ENCODE peak calls at places on chromosomes 4 and X, in nine cellular contexts. One of them, this sample, is unnamed.

GRCh38 chrX:9357500-9358139 is 107.2 kb upstream of the TBL1X start:
- DNase-seq in stimulated activated naive B cell treated with anti-CD40 and anti-IgM and Interleukin-4, amounts not matched to agents 10 μg/mL and 1 μg/mL and 100 μg/mL, for 72 hours: no peak
- DNase-seq in GM10248: no peak
- DNase-seq in nephron progenitor cell: no peak
- DNase-seq in activated T-helper 1 cell treated with anti-CD3 and anti-CD28 coated beads, Interleukin-12 subunit alpha, Interleukin-12 subunit beta, Interleukin-2, Interleukin-4 antibody, amounts not matched to agents 30 ng/mL and 10 ng/mL and 1 ng/mL, durations not matched to agents 14 hours and 24 hours and 36 hours: no peak
- DNase-seq in mucosa of gallbladder: no peak
- DNase-seq in kidney tubule cell: no peak
- DNase-seq in cardiac fibroblast: no peak
- DNase-seq in activated CD4-positive, alpha-beta T cell treated with anti-CD3 and anti-CD28 coated beads for 1 hour: no peak
- DNase-seq in this sample: no peak

GRCh38 chr4:184104419-184105101 is 113.1 kb downstream of the ENPP6 start:
- DNase-seq in GM10248: no peak
- DNase-seq in mucosa of gallbladder: peak
- DNase-seq in kidney tubule cell: peak
- DNase-seq in activated T-helper 1 cell treated with anti-CD3 and anti-CD28 coated beads, Interleukin-12 subunit alpha, Interleukin-12 subunit beta, Interleukin-2, Interleukin-4 antibody, amounts not matched to agents 30 ng/mL and 10 ng/mL and 1 ng/mL, durations not matched to agents 14 hours and 24 hours and 36 hours: no peak
- DNase-seq in cardiac fibroblast: no peak
- DNase-seq in nephron progenitor cell: no peak
- DNase-seq in stimulated activated naive B cell treated with anti-CD40 and anti-IgM and Interleukin-4, amounts not matched to agents 10 μg/mL and 1 μg/mL and 100 μg/mL, for 72 hours: no peak
- DNase-seq in activated CD4-positive, alpha-beta T cell treated with anti-CD3 and anti-CD28 coated beads for 1 hour: no peak
- DNase-seq in this sample: no peak

GRCh38 chr4:169033660-169034059 is 23.6 kb upstream of the CBR4 start:
- DNase-seq in kidney tubule cell: no peak
- DNase-seq in activated T-helper 1 cell treated with anti-CD3 and anti-CD28 coated beads, Interleukin-12 subunit alpha, Interleukin-12 subunit beta, Interleukin-2, Interleukin-4 antibody, amounts not matched to agents 30 ng/mL and 10 ng/mL and 1 ng/mL, durations not matched to agents 14 hours and 24 hours and 36 hours: no peak
- DNase-seq in GM10248: no peak
- DNase-seq in cardiac fibroblast: peak
- DNase-seq in mucosa of gallbladder: no peak
- DNase-seq in activated CD4-positive, alpha-beta T cell treated with anti-CD3 and anti-CD28 coated beads for 1 hour: no peak
- DNase-seq in nephron progenitor cell: no peak
- DNase-seq in stimulated activated naive B cell treated with anti-CD40 and anti-IgM and Interleukin-4, amounts not matched to agents 10 μg/mL and 1 μg/mL and 100 μg/mL, for 72 hours: no peak
- DNase-seq in this sample: no peak

GRCh38 chrX:39162322-39162721 is 361.1 kb downstream of the MID1IP1 start:
- DNase-seq in stimulated activated naive B cell treated with anti-CD40 and anti-IgM and Interleukin-4, amounts not matched to agents 10 μg/mL and 1 μg/mL and 100 μg/mL, for 72 hours: no peak
- DNase-seq in GM10248: peak
- DNase-seq in nephron progenitor cell: peak
- DNase-seq in activated CD4-positive, alpha-beta T cell treated with anti-CD3 and anti-CD28 coated beads for 1 hour: peak
- DNase-seq in kidney tubule cell: no peak
- DNase-seq in mucosa of gallbladder: no peak
- DNase-seq in cardiac fibroblast: no peak
- DNase-seq in activated T-helper 1 cell treated with anti-CD3 and anti-CD28 coated beads, Interleukin-12 subunit alpha, Interleukin-12 subunit beta, Interleukin-2, Interleukin-4 antibody, amounts not matched to agents 30 ng/mL and 10 ng/mL and 1 ng/mL, durations not matched to agents 14 hours and 24 hours and 36 hours: no peak
- DNase-seq in this sample: no peak

GRCh38 chrX:151543706-151544105 is 19.8 kb upstream of the PASD1 start:
- DNase-seq in mucosa of gallbladder: no peak
- DNase-seq in activated CD4-positive, alpha-beta T cell treated with anti-CD3 and anti-CD28 coated beads for 1 hour: no peak
- DNase-seq in activated T-helper 1 cell treated with anti-CD3 and anti-CD28 coated beads, Interleukin-12 subunit alpha, Interleukin-12 subunit beta, Interleukin-2, Interleukin-4 antibody, amounts not matched to agents 30 ng/mL and 10 ng/mL and 1 ng/mL, durations not matched to agents 14 hours and 24 hours and 36 hours: no peak
- DNase-seq in nephron progenitor cell: no peak
- DNase-seq in cardiac fibroblast: no peak
- DNase-seq in kidney tubule cell: no peak
- DNase-seq in GM10248: no peak
- DNase-seq in stimulated activated naive B cell treated with anti-CD40 and anti-IgM and Interleukin-4, amounts not matched to agents 10 μg/mL and 1 μg/mL and 100 μg/mL, for 72 hours: no peak
- DNase-seq in this sample: no peak

GRCh38 chrX:29841750-29842149 is 373.6 kb upstream of the MAGEB2 start:
- DNase-seq in nephron progenitor cell: no peak
- DNase-seq in activated T-helper 1 cell treated with anti-CD3 and anti-CD28 coated beads, Interleukin-12 subunit alpha, Interleukin-12 subunit beta, Interleukin-2, Interleukin-4 antibody, amounts not matched to agents 30 ng/mL and 10 ng/mL and 1 ng/mL, durations not matched to agents 14 hours and 24 hours and 36 hours: no peak
- DNase-seq in stimulated activated naive B cell treated with anti-CD40 and anti-IgM and Interleukin-4, amounts not matched to agents 10 μg/mL and 1 μg/mL and 100 μg/mL, for 72 hours: peak
- DNase-seq in mucosa of gallbladder: no peak
- DNase-seq in GM10248: no peak
- DNase-seq in cardiac fibroblast: peak
- DNase-seq in activated CD4-positive, alpha-beta T cell treated with anti-CD3 and anti-CD28 coated beads for 1 hour: no peak
- DNase-seq in kidney tubule cell: no peak
- DNase-seq in this sample: no peak

GRCh38 chr4:81635747-81636146 is 164.0 kb upstream of the RASGEF1B start:
- DNase-seq in mucosa of gallbladder: peak
- DNase-seq in nephron progenitor cell: no peak
- DNase-seq in activated CD4-positive, alpha-beta T cell treated with anti-CD3 and anti-CD28 coated beads for 1 hour: no peak
- DNase-seq in activated T-helper 1 cell treated with anti-CD3 and anti-CD28 coated beads, Interleukin-12 subunit alpha, Interleukin-12 subunit beta, Interleukin-2, Interleukin-4 antibody, amounts not matched to agents 30 ng/mL and 10 ng/mL and 1 ng/mL, durations not matched to agents 14 hours and 24 hours and 36 hours: no peak
- DNase-seq in kidney tubule cell: peak
- DNase-seq in GM10248: peak
- DNase-seq in cardiac fibroblast: no peak
- DNase-seq in stimulated activated naive B cell treated with anti-CD40 and anti-IgM and Interleukin-4, amounts not matched to agents 10 μg/mL and 1 μg/mL and 100 μg/mL, for 72 hours: peak
- DNase-seq in this sample: peak

GRCh38 chr4:39855909-39856512 is 121.7 kb downstream of the PDS5A start:
- DNase-seq in kidney tubule cell: peak
- DNase-seq in stimulated activated naive B cell treated with anti-CD40 and anti-IgM and Interleukin-4, amounts not matched to agents 10 μg/mL and 1 μg/mL and 100 μg/mL, for 72 hours: no peak
- DNase-seq in cardiac fibroblast: peak
- DNase-seq in mucosa of gallbladder: no peak
- DNase-seq in GM10248: no peak
- DNase-seq in activated T-helper 1 cell treated with anti-CD3 and anti-CD28 coated beads, Interleukin-12 subunit alpha, Interleukin-12 subunit beta, Interleukin-2, Interleukin-4 antibody, amounts not matched to agents 30 ng/mL and 10 ng/mL and 1 ng/mL, durations not matched to agents 14 hours and 24 hours and 36 hours: no peak
- DNase-seq in activated CD4-positive, alpha-beta T cell treated with anti-CD3 and anti-CD28 coated beads for 1 hour: no peak
- DNase-seq in nephron progenitor cell: no peak
- DNase-seq in this sample: no peak

GRCh38 chr4:7911044-7911578 is 28.6 kb downstream of the AFAP1 start:
- DNase-seq in GM10248: no peak
- DNase-seq in activated CD4-positive, alpha-beta T cell treated with anti-CD3 and anti-CD28 coated beads for 1 hour: no peak
- DNase-seq in activated T-helper 1 cell treated with anti-CD3 and anti-CD28 coated beads, Interleukin-12 subunit alpha, Interleukin-12 subunit beta, Interleukin-2, Interleukin-4 antibody, amounts not matched to agents 30 ng/mL and 10 ng/mL and 1 ng/mL, durations not matched to agents 14 hours and 24 hours and 36 hours: no peak
- DNase-seq in cardiac fibroblast: peak
- DNase-seq in kidney tubule cell: no peak
- DNase-seq in stimulated activated naive B cell treated with anti-CD40 and anti-IgM and Interleukin-4, amounts not matched to agents 10 μg/mL and 1 μg/mL and 100 μg/mL, for 72 hours: no peak
- DNase-seq in nephron progenitor cell: peak
- DNase-seq in mucosa of gallbladder: no peak
- DNase-seq in this sample: no peak

GRCh38 chr4:19711871-19712270 is 539.8 kb upstream of the SLIT2 start:
- DNase-seq in cardiac fibroblast: peak
- DNase-seq in activated T-helper 1 cell treated with anti-CD3 and anti-CD28 coated beads, Interleukin-12 subunit alpha, Interleukin-12 subunit beta, Interleukin-2, Interleukin-4 antibody, amounts not matched to agents 30 ng/mL and 10 ng/mL and 1 ng/mL, durations not matched to agents 14 hours and 24 hours and 36 hours: no peak
- DNase-seq in GM10248: no peak
- DNase-seq in activated CD4-positive, alpha-beta T cell treated with anti-CD3 and anti-CD28 coated beads for 1 hour: no peak
- DNase-seq in mucosa of gallbladder: no peak
- DNase-seq in kidney tubule cell: peak
- DNase-seq in stimulated activated naive B cell treated with anti-CD40 and anti-IgM and Interleukin-4, amounts not matched to agents 10 μg/mL and 1 μg/mL and 100 μg/mL, for 72 hours: no peak
- DNase-seq in nephron progenitor cell: no peak
- DNase-seq in this sample: no peak

This sample was measured in germinal center.